ENCODE peak calls at places on chromosomes 5 and 9, in ten cellular contexts. I, K, B, E, S, P, M, W, F and R are unnamed samples.

GRCh38 chr5:154308457-154309360 is 118.2 kb downstream of the GALNT10 start:
- DNase-seq in I (no peak), K (peak), B (no peak), E (no peak), S (peak), P (no peak), M (peak), W (no peak), F (no peak), R (no peak)

GRCh38 chr5:53893626-53894025 is 333.2 kb downstream of the NDUFS4 start:
- DNase-seq in I (no peak), K (no peak), B (no peak), E (no peak), S (no peak), P (no peak), M (no peak), W (no peak), F (no peak), R (no peak)

GRCh38 chr5:10538103-10538788 is 25.6 kb upstream of the ANKRD33B start:
- DNase-seq in I (no peak), K (no peak), B (no peak), E (no peak), S (no peak), P (no peak), M (no peak), W (no peak), F (no peak), R (no peak)

GRCh38 chr5:154583545-154584168 is 105.6 kb upstream of the HAND1 start:
- DNase-seq in I (no peak), K (no peak), B (no peak), E (no peak), S (peak), P (no peak), M (no peak), W (peak), F (no peak), R (no peak)

GRCh38 chr5:132471006-132471907 is 19.3 kb downstream of the IRF1 start:
- DNase-seq in I (no peak), K (no peak), B (peak), E (peak), S (no peak), P (no peak), M (no peak), W (no peak), F (peak), R (no peak)

GRCh38 chr5:132414634-132415377 is 45.3 kb downstream of the SLC22A5 start:
- DNase-seq in I (no peak), K (no peak), B (no peak), E (no peak), S (peak), P (no peak), M (no peak), W (no peak), F (no peak), R (no peak)

GRCh38 chr5:150217041-150217440 is 27.2 kb downstream of the SLC6A7 start:
- DNase-seq in I (no peak), K (no peak), B (no peak), E (peak), S (no peak), P (no peak), M (no peak), W (no peak), F (no peak), R (no peak)

GRCh38 chr5:54673523-54674225 is 156.1 kb downstream of the SNX18 start:
- DNase-seq in I (peak), K (no peak), B (peak), E (no peak), S (no peak), P (no peak), M (no peak), W (no peak), F (peak), R (no peak)

GRCh38 chr9:121765021-121765950 is 113.9 kb downstream of the DAB2IP start:
- DNase-seq in I (no peak), K (peak), B (no peak), E (no peak), S (no peak), P (no peak), M (no peak), W (no peak), F (no peak), R (no peak)

GRCh38 chr5:150288361-150288760 is 1.2 kb downstream of the CAMK2A start:
- DNase-seq in I (no peak), K (no peak), B (no peak), E (no peak), S (no peak), P (no peak), M (no peak), W (no peak), F (no peak), R (no peak)

GRCh38 chr5:150066901-150067396 is 19.4 kb downstream of the CSF1R start:
- DNase-seq in I (no peak), K (peak), B (no peak), E (no peak), S (no peak), P (peak), M (no peak), W (no peak), F (no peak), R (no peak)

GRCh38 chr5:59436364-59437158 is 457.0 kb downstream of the PDE4D start:
- DNase-seq in I (no peak), K (no peak), B (no peak), E (no peak), S (no peak), P (no peak), M (no peak), W (no peak), F (no peak), R (no peak)